ENCODE peak calls at places on chromosomes 11 and 22, in ten cellular contexts. N is cardiac fibroblast, C is endothelial cell of umbilical vein, R is brain microvascular endothelial cell, Y is uterus, A is suprapubic skin, D is OCI-LY7, M is psoas muscle, U is adipocyte, W is astrocyte of the spinal cord. F is an unnamed sample.

GRCh38 chr22:43897751-43898261 is 6.0 kb upstream of the PNPLA5 start:
- DNase-seq in N (peak; percentile 56), C (no peak), R (peak; percentile 79), Y (no peak), A (no peak), D (no peak), M (no peak), U (peak; percentile 58), W (peak; percentile 76), F (peak; percentile 68)

GRCh38 chr11:57482782-57483569 is 22.6 kb downstream of the RTN4RL2 start:
- DNase-seq in N (peak; percentile 35), C (peak; percentile 37), R (peak; percentile 5), Y (no peak), A (no peak), D (peak; percentile 57), M (peak; percentile 47), U (peak; percentile 74), W (no peak), F (no peak)

GRCh38 chr11:17598700-17599459 is 51.8 kb downstream of the OTOG start:
- DNase-seq in N (peak; percentile 61), C (peak; percentile 61), R (peak; percentile 59), Y (peak; percentile 59), A (peak; percentile 76), D (peak; percentile 75), M (peak; percentile 74), U (peak; percentile 88), W (peak; percentile 53), F (peak; percentile 48)

GRCh38 chr11:73386026-73386425 is 9.8 kb downstream of the RELT start:
- DNase-seq in N (no peak), C (no peak), R (no peak), Y (no peak), A (no peak), D (peak; percentile 50), M (no peak), U (peak; percentile 33), W (no peak), F (no peak)

GRCh38 chr11:118311518-118311917 is 7.0 kb downstream of the CD3E start:
- DNase-seq in N (no peak), C (no peak), R (no peak), Y (no peak), A (no peak), D (peak; percentile 50), M (no peak), U (no peak), W (no peak), F (no peak)

GRCh38 chr11:102408339-102408738 is 44.2 kb downstream of the TMEM123 start:
- DNase-seq in N (no peak), C (no peak), R (no peak), Y (no peak), A (no peak), D (no peak), M (no peak), U (no peak), W (no peak), F (no peak)

GRCh38 chr22:50473855-50474671 is 772 bp downstream of the SBF1 start:
- DNase-seq in N (peak; percentile 54), C (peak; percentile 47), R (peak; percentile 55), Y (no peak), A (peak; percentile 67), D (peak; percentile 41), M (peak; percentile 40), U (peak; percentile 76), W (peak; percentile 49), F (peak; percentile 46)

GRCh38 chr11:121337740-121338272 is 45.2 kb downstream of the SC5D start:
- DNase-seq in N (no peak), C (no peak), R (no peak), Y (no peak), A (no peak), D (no peak), M (no peak), U (no peak), W (no peak), F (no peak)

GRCh38 chr11:13126430-13126829 is 117.3 kb downstream of the RASSF10 start:
- DNase-seq in N (peak; percentile 64), C (no peak), R (peak; percentile 93), Y (no peak), A (no peak), D (no peak), M (no peak), U (peak; percentile 94), W (peak; percentile 98), F (no peak)

GRCh38 chr11:12017865-12018453 is 9.5 kb upstream of the DKK3 start:
- DNase-seq in N (peak; percentile 37), C (peak; percentile 53), R (no peak), Y (no peak), A (no peak), D (no peak), M (no peak), U (no peak), W (peak; percentile 48), F (peak; percentile 18)

GRCh38 chr11:42631223-42631843 is 680.5 kb upstream of the API5 start:
- DNase-seq in N (peak; percentile 64), C (peak; percentile 33), R (peak; percentile 36), Y (no peak), A (no peak), D (peak; percentile 11), M (no peak), U (peak; percentile 7), W (peak; percentile 21), F (peak; percentile 4)

GRCh38 chr11:39374963-39375698 is 2084.3 kb downstream of the LRRC4C start:
- DNase-seq in N (peak; percentile 41), C (peak; percentile 2), R (no peak), Y (no peak), A (no peak), D (peak; percentile 22), M (no peak), U (peak; percentile 50), W (peak; percentile 15), F (peak; percentile 0)

GRCh38 chr11:9739108-9739507 is 75.2 kb downstream of the SWAP70 start:
- DNase-seq in N (no peak), C (no peak), R (no peak), Y (no peak), A (no peak), D (peak; percentile 81), M (no peak), U (no peak), W (no peak), F (no peak)

GRCh38 chr11:78460468-78460867 is 42.8 kb upstream of the GAB2 start:
- DNase-seq in N (peak; percentile 48), C (peak; percentile 50), R (peak; percentile 48), Y (no peak), A (no peak), D (no peak), M (no peak), U (peak; percentile 14), W (peak; percentile 52), F (peak; percentile 15)

GRCh38 chr11:64580387-64580786 is 10.6 kb upstream of the SLC22A12 start:
- DNase-seq in N (no peak), C (no peak), R (no peak), Y (no peak), A (peak; percentile 38), D (no peak), M (no peak), U (no peak), W (no peak), F (no peak)

GRCh38 chr22:35970601-35971417 is 57.8 kb downstream of the RBFOX2 start:
- DNase-seq in N (no peak), C (no peak), R (no peak), Y (no peak), A (no peak), D (no peak), M (no peak), U (peak; percentile 62), W (no peak), F (no peak)
- H3K4me3 ChIP-seq in N (no peak overlapping the region), C (no peak overlapping the region), R (no peak overlapping the region), Y (no peak overlapping the region), A (no peak overlapping the region), D (no peak overlapping the region), M (no peak overlapping the region), U (no peak overlapping the region), W (no peak overlapping the region), F (peak overlapping the region; percentile 32)

GRCh38 chr22:36055376-36056310 is 27.0 kb upstream of the RBFOX2 start:
- DNase-seq in N (no peak), C (no peak), R (peak; percentile 61), Y (no peak), A (no peak), D (no peak), M (no peak), U (peak; percentile 83), W (peak; percentile 41), F (peak; percentile 42)
- H3K4me3 ChIP-seq in N (no peak overlapping the region), C (no peak overlapping the region), R (no peak overlapping the region), Y (no peak overlapping the region), A (no peak overlapping the region), D (no peak overlapping the region), M (peak overlapping the region; percentile 49), U (peak overlapping the region; percentile 29), W (no peak overlapping the region), F (peak overlapping the region; percentile 6)

DNA sequence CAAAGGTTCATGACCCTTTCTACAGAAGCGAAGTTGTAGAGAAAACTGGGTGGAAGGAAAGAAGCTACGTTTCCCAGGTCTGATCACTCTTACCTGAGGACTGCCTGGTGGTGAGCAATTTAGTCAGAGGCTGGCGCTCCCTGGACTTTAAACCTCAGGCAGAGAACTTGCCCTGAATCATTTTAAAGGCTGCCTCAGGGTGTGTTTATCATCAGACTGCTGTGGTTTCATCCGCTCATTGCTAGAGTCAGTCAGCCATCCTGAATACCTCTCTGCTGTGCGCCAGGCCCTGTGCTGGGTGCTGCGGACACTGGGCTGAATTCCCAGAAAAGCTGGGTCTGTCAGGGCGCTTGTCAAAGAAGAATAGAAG is 2.7 kb downstream of the DTX4 start:
- DNase-seq in N (no peak), C (no peak), R (no peak), Y (no peak), A (no peak), D (no peak), M (no peak), U (peak; percentile 78), W (no peak), F (no peak)
- H3K4me3 ChIP-seq in N (no peak overlapping the region), C (no peak overlapping the region), R (no peak overlapping the region), Y (no peak overlapping the region), A (no peak overlapping the region), D (no peak overlapping the region), M (no peak overlapping the region), U (peak overlapping the region; percentile 90), W (no peak overlapping the region), F (no peak overlapping the region)

GRCh38 chr11:69773626-69774353 is 1.4 kb downstream of the FGF4 start:
- DNase-seq in N (no peak), C (no peak), R (no peak), Y (no peak), A (no peak), D (no peak), M (no peak), U (no peak), W (no peak), F (no peak)

GRCh38 chr11:69774354-69775162 is 583 bp downstream of the FGF4 start:
- DNase-seq in N (no peak), C (no peak), R (no peak), Y (no peak), A (no peak), D (no peak), M (no peak), U (no peak), W (no peak), F (no peak)

GRCh38 chr11:69771466-69771865 is 3.7 kb downstream of the FGF4 start:
- DNase-seq in N (no peak), C (no peak), R (no peak), Y (no peak), A (no peak), D (no peak), M (no peak), U (no peak), W (no peak), F (no peak)

GRCh38 chr11:69772646-69773045 is 2.5 kb downstream of the FGF4 start:
- DNase-seq in N (no peak), C (no peak), R (no peak), Y (no peak), A (no peak), D (no peak), M (no peak), U (no peak), W (no peak), F (no peak)

GRCh38 chr11:69770525-69770924 is 4.6 kb downstream of the FGF4 start:
- DNase-seq in N (no peak), C (no peak), R (no peak), Y (no peak), A (no peak), D (no peak), M (no peak), U (no peak), W (no peak), F (no peak)
- H3K4me3 ChIP-seq in N (no peak overlapping the region), C (no peak overlapping the region), R (no peak overlapping the region), Y (no peak overlapping the region), A (no peak overlapping the region), D (no peak overlapping the region), M (no peak overlapping the region), U (no peak overlapping the region), W (no peak overlapping the region), F (no peak overlapping the region)

F was measured in AG10803.